ENCODE peak calls at places on chromosomes 2 and 18, in seven cellular contexts. L is AG08396; Y is epithelial cell of esophagus; G is AG20443; F is CD4-positive, CD25-positive, alpha-beta regulatory T cell; N is globus pallidus; C is mucosa of gallbladder. X is an unnamed sample.

GRCh38 chr2:177784449-177784845 is 288.1 kb downstream of the PDE11A start:
- DNase-seq in N (no peak), F (no peak), C (no peak), Y (peak; percentile 25), L (peak; percentile 8), G (peak; percentile 42), X (peak; percentile 38)

GRCh38 chr18:46615720-46616119 is 41.3 kb downstream of the LOXHD1 start:
- DNase-seq in Y (no peak), G (no peak), N (no peak), L (no peak), F (no peak), C (no peak), X (no peak)

GRCh38 chr2:98547092-98547798 is 61.1 kb downstream of the COA5 start:
- DNase-seq in Y (no peak), F (no peak), G (no peak), C (no peak), L (no peak), N (no peak), X (no peak)

GRCh38 chr2:168517801-168518200 is 61.7 kb downstream of the CERS6 start:
- DNase-seq in N (no peak), F (no peak), C (no peak), L (no peak), Y (peak; percentile 52), G (no peak), X (no peak)

GRCh38 chr2:113116100-113116958 is 11.1 kb upstream of the IL1RN start:
- DNase-seq in G (no peak), C (no peak), F (peak; percentile 31), N (no peak), Y (peak; percentile 61), L (no peak), X (peak; percentile 73)

GRCh38 chr2:66828876-66829275 is 394.0 kb downstream of the MEIS1 start:
- DNase-seq in G (no peak), L (no peak), N (no peak), F (no peak), Y (no peak), C (no peak), X (no peak)

GRCh38 chr2:162113771-162114168 is 38.3 kb downstream of the GCG start:
- DNase-seq in C (peak; percentile 21), F (no peak), G (peak; percentile 65), Y (peak; percentile 88), N (no peak), L (peak; percentile 39), X (peak; percentile 49)

GRCh38 chr18:55189972-55190371 is 230.7 kb upstream of the CCDC68 start:
- DNase-seq in G (no peak), Y (no peak), F (no peak), C (no peak), N (no peak), L (no peak), X (no peak)

GRCh38 chr2:120341977-120342376 is 4.0 kb upstream of the INHBB start:
- DNase-seq in Y (no peak), G (no peak), N (no peak), C (no peak), L (no peak), F (no peak), X (no peak)

GRCh38 chr2:239882781-239883180 is 142.4 kb downstream of the NDUFA10 start:
- DNase-seq in Y (no peak), G (no peak), C (no peak), F (no peak), L (no peak), N (no peak), X (no peak)

GRCh38 chr18:37566479-37567060 is 972 bp upstream of the CELF4 start:
- DNase-seq in N (peak; percentile 10), L (no peak), C (no peak), G (no peak), F (no peak), Y (peak; percentile 5), X (no peak)

GRCh38 chr2:219252900-219253752 is at the start of gene TUBA4B:
- DNase-seq in L (peak; percentile 42), F (peak; percentile 78), N (no peak), G (peak; percentile 43), C (peak; percentile 16), Y (peak; percentile 61), X (no peak)

GRCh38 chr18:14922965-14923565 is 175.1 kb downstream of the ANKRD30B start:
- DNase-seq in C (no peak), L (no peak), G (no peak), N (no peak), Y (no peak), F (no peak), X (no peak)

GRCh38 chr2:9824956-9825720 is 18.1 kb upstream of the TAF1B start:
- DNase-seq in N (no peak), Y (no peak), G (no peak), F (no peak), L (no peak), C (no peak), X (no peak)

GRCh38 chr18:58570360-58571064 is 58.4 kb downstream of the ALPK2 start:
- DNase-seq in G (no peak), C (no peak), N (no peak), Y (no peak), L (no peak), F (no peak), X (no peak)

GRCh38 chr2:133286326-133286922 is 281.8 kb downstream of the NCKAP5 start:
- DNase-seq in G (no peak), Y (peak; percentile 40), C (no peak), N (no peak), F (no peak), L (no peak), X (no peak)

GRCh38 chr2:6535572-6535971 is 330.1 kb downstream of the CMPK2 start:
- DNase-seq in L (no peak), Y (no peak), G (no peak), N (peak; percentile 87), C (peak; percentile 75), F (no peak), X (no peak)

GRCh38 chr18:68267583-68267982 is 447.3 kb downstream of the TMX3 start:
- DNase-seq in G (peak; percentile 21), Y (peak; percentile 58), F (no peak), N (no peak), C (no peak), L (peak; percentile 26), X (peak; percentile 68)

GRCh38 chr2:156803243-156803642 is 367.1 kb downstream of the GPD2 start:
- DNase-seq in L (no peak), F (no peak), C (no peak), N (no peak), G (no peak), Y (peak; percentile 14), X (peak; percentile 19)

GRCh38 chr2:86675104-86675503 is 45.0 kb upstream of the RMND5A start:
- DNase-seq in L (no peak), C (no peak), N (no peak), G (no peak), Y (no peak), F (no peak), X (no peak)

GRCh38 chr2:159797468-159798375 is at the start of gene CD302:
- DNase-seq in C (peak; percentile 57), F (peak; percentile 17), G (peak; percentile 93), L (peak; percentile 86), Y (peak; percentile 41), N (peak; percentile 35), X (no peak)

GRCh38 chr2:97966545-97967215 is 29.1 kb downstream of the TMEM131 start:
- DNase-seq in L (no peak), C (no peak), Y (peak; percentile 97), F (no peak), G (no peak), N (no peak), X (peak; percentile 65)

GRCh38 chr2:191041418-191042161 is 27.6 kb upstream of the STAT1 start:
- DNase-seq in C (no peak), F (no peak), N (no peak), G (peak; percentile 26), Y (peak; percentile 56), L (no peak), X (no peak)

GRCh38 chr2:221981918-221982317 is 316.9 kb downstream of the PAX3 start:
- DNase-seq in Y (no peak), G (no peak), F (no peak), C (no peak), N (no peak), L (no peak), X (no peak)

GRCh38 chr18:74996055-74996454 is 212.9 kb downstream of the PTGR3 start:
- DNase-seq in N (no peak), Y (peak; percentile 68), C (no peak), F (no peak), L (no peak), G (no peak), X (peak; percentile 12)